ENCODE peak calls at places on chromosomes 1 and 21, in six cellular contexts. One of them, this sample, is unnamed.
A peak's percentile ranks its signal among the peaks of the same experiment; 100 is the strongest.

GRCh38 chr1:23779826-23780371 is 1.7 kb downstream of the PITHD1 start:
- DNase-seq in PC-9: peak; percentile 71
- DNase-seq in SJSA1: peak; percentile 57
- DNase-seq in pancreas: no peak
- DNase-seq in cardiac muscle cell: no peak
- DNase-seq in GM12878: no peak
- DNase-seq in this sample: no peak

GRCh38 chr1:97630968-97631367 is 289.9 kb downstream of the DPYD start:
- DNase-seq in PC-9: no peak
- DNase-seq in SJSA1: no peak
- DNase-seq in pancreas: no peak
- DNase-seq in cardiac muscle cell: peak; percentile 93
- DNase-seq in GM12878: no peak
- DNase-seq in this sample: no peak

GRCh38 chr1:224065455-224065854 is 48.5 kb upstream of the FBXO28 start:
- DNase-seq in PC-9: peak; percentile 95
- DNase-seq in SJSA1: no peak
- DNase-seq in pancreas: peak; percentile 55
- DNase-seq in cardiac muscle cell: no peak
- DNase-seq in GM12878: no peak
- DNase-seq in this sample: no peak

GRCh38 chr21:43640437-43640836 is 18.9 kb downstream of the HSF2BP start:
- DNase-seq in PC-9: peak; percentile 69
- DNase-seq in SJSA1: no peak
- DNase-seq in pancreas: no peak
- DNase-seq in cardiac muscle cell: no peak
- DNase-seq in GM12878: no peak
- DNase-seq in this sample: no peak

GRCh38 chr21:31115249-31115648 is 77.0 kb upstream of the KRTAP19-8 start:
- DNase-seq in PC-9: no peak
- DNase-seq in SJSA1: no peak
- DNase-seq in pancreas: no peak
- DNase-seq in cardiac muscle cell: no peak
- DNase-seq in GM12878: no peak
- DNase-seq in this sample: no peak

GRCh38 chr1:223714849-223715709 is 2.7 kb downstream of the CAPN2 start:
- DNase-seq in PC-9: peak; percentile 97
- DNase-seq in SJSA1: peak; percentile 52
- DNase-seq in pancreas: no peak
- DNase-seq in cardiac muscle cell: no peak
- DNase-seq in GM12878: no peak
- DNase-seq in this sample: peak; percentile 87

GRCh38 chr1:67201891-67202290 is 35.6 kb downstream of the IL23R start:
- DNase-seq in PC-9: no peak
- DNase-seq in SJSA1: no peak
- DNase-seq in pancreas: no peak
- DNase-seq in cardiac muscle cell: no peak
- DNase-seq in GM12878: no peak
- DNase-seq in this sample: no peak

GRCh38 chr21:29787011-29787909 is 152.5 kb downstream of the GRIK1 start:
- DNase-seq in PC-9: no peak
- DNase-seq in SJSA1: no peak
- DNase-seq in pancreas: no peak
- DNase-seq in cardiac muscle cell: no peak
- DNase-seq in GM12878: no peak
- DNase-seq in this sample: no peak

GRCh38 chr1:180278193-180278556 is 48.1 kb downstream of the LHX4 start:
- DNase-seq in PC-9: no peak
- DNase-seq in SJSA1: no peak
- DNase-seq in pancreas: no peak
- DNase-seq in cardiac muscle cell: no peak
- DNase-seq in GM12878: no peak
- DNase-seq in this sample: no peak

GRCh38 chr1:50155564-50155963 is 46.8 kb downstream of the ELAVL4 start:
- DNase-seq in PC-9: no peak
- DNase-seq in SJSA1: no peak
- DNase-seq in pancreas: no peak
- DNase-seq in cardiac muscle cell: no peak
- DNase-seq in GM12878: no peak
- DNase-seq in this sample: no peak

GRCh38 chr21:17050646-17051045 is 462.2 kb upstream of the CXADR start:
- DNase-seq in PC-9: no peak
- DNase-seq in SJSA1: no peak
- DNase-seq in pancreas: no peak
- DNase-seq in cardiac muscle cell: no peak
- DNase-seq in GM12878: no peak
- DNase-seq in this sample: no peak

GRCh38 chr1:4825841-4826450 is 171.5 kb downstream of the AJAP1 start:
- DNase-seq in PC-9: no peak
- DNase-seq in SJSA1: no peak
- DNase-seq in pancreas: no peak
- DNase-seq in cardiac muscle cell: peak; percentile 23
- DNase-seq in GM12878: no peak
- DNase-seq in this sample: no peak

GRCh38 chr1:12001249-12001917 is 17.9 kb upstream of the MIIP start:
- DNase-seq in PC-9: no peak
- DNase-seq in SJSA1: no peak
- DNase-seq in pancreas: no peak
- DNase-seq in cardiac muscle cell: peak; percentile 61
- DNase-seq in GM12878: no peak
- DNase-seq in this sample: no peak

GRCh38 chr1:203627819-203628184 is 1.2 kb downstream of the ATP2B4 start:
- DNase-seq in PC-9: no peak
- DNase-seq in SJSA1: no peak
- DNase-seq in pancreas: no peak
- DNase-seq in cardiac muscle cell: no peak
- DNase-seq in GM12878: no peak
- DNase-seq in this sample: no peak

DNA sequence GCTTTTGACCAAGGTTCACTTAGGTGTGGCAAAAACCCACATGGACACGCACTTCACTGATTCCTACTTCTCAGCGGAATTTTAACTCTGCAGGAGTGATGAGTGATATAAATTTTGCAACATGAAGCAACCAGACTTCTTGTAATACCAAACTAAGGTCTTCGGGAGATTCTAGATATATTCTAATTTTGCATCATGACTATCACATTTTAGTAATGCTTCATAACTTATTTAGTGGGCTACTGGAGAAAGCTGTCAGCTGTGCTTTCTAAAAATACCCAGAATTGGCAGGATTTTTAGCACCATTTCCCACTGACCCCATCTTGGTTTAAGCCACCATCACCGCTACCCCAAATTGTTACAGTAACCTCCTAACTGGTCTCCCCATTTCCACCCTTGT is 27.7 kb downstream of the RHCE start:
- DNase-seq in PC-9: no peak
- DNase-seq in SJSA1: no peak
- DNase-seq in pancreas: no peak
- DNase-seq in cardiac muscle cell: no peak
- DNase-seq in GM12878: no peak
- DNase-seq in this sample: no peak
- H3K4me3 ChIP-seq in PC-9: no peak overlapping the region
- H3K4me3 ChIP-seq in SJSA1: no peak overlapping the region
- H3K4me3 ChIP-seq in pancreas: no peak overlapping the region
- H3K4me3 ChIP-seq in cardiac muscle cell: no peak overlapping the region
- H3K4me3 ChIP-seq in GM12878: no peak overlapping the region
- H3K4me3 ChIP-seq in this sample: no peak overlapping the region

DNA sequence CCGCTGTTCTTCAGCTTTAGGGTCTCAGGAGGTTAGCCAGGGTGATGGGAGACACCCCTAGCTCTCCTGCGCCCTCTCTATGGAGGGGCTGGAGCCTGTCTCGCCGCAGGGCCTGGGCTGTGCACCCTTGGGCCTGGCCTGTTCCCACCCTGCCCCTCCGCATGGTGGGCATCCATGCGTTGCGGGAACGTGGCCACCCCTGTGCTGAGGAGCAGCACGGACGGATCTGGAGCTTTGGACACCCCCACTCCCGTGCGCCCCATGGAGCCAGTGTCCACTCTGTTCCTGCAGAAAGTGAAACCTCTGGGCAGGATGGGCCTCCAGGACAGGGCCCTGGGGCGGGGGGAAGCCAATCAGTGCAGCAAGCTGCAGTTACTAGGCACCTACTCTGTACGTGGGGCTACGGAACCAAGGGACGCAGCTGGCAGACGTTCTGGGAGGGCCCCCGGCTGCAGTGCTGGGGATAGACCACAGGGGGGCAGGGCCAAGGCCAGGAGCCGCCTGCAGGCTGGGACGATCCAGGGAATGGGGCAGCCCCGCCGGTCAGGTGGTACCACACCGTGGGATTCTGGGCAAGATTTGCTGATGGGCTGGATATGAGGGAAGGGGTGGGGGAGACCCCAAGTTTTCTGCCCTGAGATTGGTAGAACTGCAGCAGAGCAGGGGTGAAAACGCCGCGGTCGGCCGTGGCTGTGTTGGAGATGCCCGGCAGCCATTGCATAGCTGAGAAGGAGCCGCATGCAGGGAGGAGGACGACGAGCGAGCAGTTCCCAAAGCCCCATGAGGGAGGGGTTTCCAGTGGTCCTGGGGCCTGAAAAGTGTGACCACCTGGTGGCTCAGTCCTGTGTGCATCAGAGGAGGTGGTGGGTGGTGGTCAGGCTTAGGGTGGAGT is 43.3 kb downstream of the TP73 start:
- DNase-seq in PC-9: no peak
- DNase-seq in SJSA1: no peak
- DNase-seq in pancreas: no peak
- DNase-seq in cardiac muscle cell: peak; percentile 73
- DNase-seq in GM12878: no peak
- DNase-seq in this sample: no peak
- H3K4me3 ChIP-seq in PC-9: peak overlapping the region; percentile 18
- H3K4me3 ChIP-seq in SJSA1: no peak overlapping the region
- H3K4me3 ChIP-seq in pancreas: no peak overlapping the region
- H3K4me3 ChIP-seq in cardiac muscle cell: no peak overlapping the region
- H3K4me3 ChIP-seq in GM12878: no peak overlapping the region
- H3K4me3 ChIP-seq in this sample: no peak overlapping the region

DNA sequence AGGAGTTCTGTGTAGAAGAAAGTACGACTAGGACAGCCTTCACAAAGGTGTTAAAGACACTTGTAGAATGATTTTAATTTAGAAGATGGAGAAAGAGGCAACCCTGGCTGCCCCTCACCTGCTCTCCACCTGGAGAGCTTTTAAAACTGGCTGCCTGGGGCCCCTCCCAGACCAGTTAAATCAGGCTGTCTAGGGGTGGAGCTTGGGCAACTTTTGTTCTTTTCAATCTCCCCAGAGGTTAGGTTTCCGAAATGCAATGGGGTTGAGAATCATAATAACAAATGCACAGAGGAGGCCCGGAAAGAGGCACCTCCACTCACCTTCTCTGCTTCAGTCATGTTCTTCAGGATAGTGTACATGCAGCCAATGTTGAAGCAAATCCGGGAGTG is 429 bp downstream of the NCF2 start:
- DNase-seq in PC-9: peak; percentile 6
- DNase-seq in SJSA1: no peak
- DNase-seq in pancreas: no peak
- DNase-seq in cardiac muscle cell: no peak
- DNase-seq in GM12878: no peak
- DNase-seq in this sample: no peak
- H3K4me3 ChIP-seq in PC-9: peak overlapping the region; percentile 37
- H3K4me3 ChIP-seq in SJSA1: no peak overlapping the region
- H3K4me3 ChIP-seq in pancreas: peak overlapping the region; percentile 20
- H3K4me3 ChIP-seq in cardiac muscle cell: no peak overlapping the region
- H3K4me3 ChIP-seq in GM12878: peak overlapping the region; percentile 73
- H3K4me3 ChIP-seq in this sample: no peak overlapping the region

GRCh38 chr1:182575540-182576149 is 13.4 kb downstream of the RNASEL start:
- DNase-seq in PC-9: peak; percentile 81
- DNase-seq in SJSA1: peak; percentile 7
- DNase-seq in pancreas: no peak
- DNase-seq in cardiac muscle cell: no peak
- DNase-seq in GM12878: no peak
- DNase-seq in this sample: no peak
- H3K4me3 ChIP-seq in PC-9: no peak overlapping the region
- H3K4me3 ChIP-seq in SJSA1: no peak overlapping the region
- H3K4me3 ChIP-seq in pancreas: no peak overlapping the region
- H3K4me3 ChIP-seq in cardiac muscle cell: no peak overlapping the region
- H3K4me3 ChIP-seq in GM12878: no peak overlapping the region
- H3K4me3 ChIP-seq in this sample: no peak overlapping the region